ENCODE peak calls at places on chromosome 15, in nine cellular contexts. One of them, this sample, is unnamed.

GRCh38 chr15:40441736-40442531 is 1.2 kb downstream of the BAHD1 start:
- DNase-seq in stimulated activated CD8-positive, alpha-beta memory T cell treated with anti-CD3 and anti-CD28 coated beads, Interleukin-15, amount 100 ng/mL, for 1 hour: no peak
- DNase-seq in activated CD4-positive, alpha-beta T cell treated with anti-CD3 and anti-CD28 coated beads, Interleukin-2, amount 10 ng/mL, durations not matched to agents 24 days and 14 days: peak
- DNase-seq in ovary: peak
- DNase-seq in activated T-helper 1 cell treated with anti-CD3 and anti-CD28 coated beads, Interleukin-12 subunit alpha, Interleukin-12 subunit beta, Interleukin-2, Interleukin-4 antibody, amounts not matched to agents 30 ng/mL and 10 ng/mL and 1 ng/mL, durations not matched to agents 14 hours and 24 hours and 36 hours: no peak
- DNase-seq in central memory CD4-positive, alpha-beta T cell: peak
- DNase-seq in activated T-cell treated with anti-CD3 and anti-CD28 coated beads, Interleukin-2, amount 50 U/mL, for 48 hours: peak
- DNase-seq in brain microvascular endothelial cell: no peak
- DNase-seq in stimulated activated CD4-positive, alpha-beta T cell treated with anti-CD3 and anti-CD28 coated beads, Interleukin-4, amount 100 ng/mL, for 48 hours: no peak
- DNase-seq in this sample: peak

GRCh38 chr15:67190813-67191212 is 63.6 kb downstream of the AAGAB start:
- DNase-seq in stimulated activated CD8-positive, alpha-beta memory T cell treated with anti-CD3 and anti-CD28 coated beads, Interleukin-15, amount 100 ng/mL, for 1 hour: no peak
- DNase-seq in activated CD4-positive, alpha-beta T cell treated with anti-CD3 and anti-CD28 coated beads, Interleukin-2, amount 10 ng/mL, durations not matched to agents 24 days and 14 days: no peak
- DNase-seq in ovary: no peak
- DNase-seq in activated T-helper 1 cell treated with anti-CD3 and anti-CD28 coated beads, Interleukin-12 subunit alpha, Interleukin-12 subunit beta, Interleukin-2, Interleukin-4 antibody, amounts not matched to agents 30 ng/mL and 10 ng/mL and 1 ng/mL, durations not matched to agents 14 hours and 24 hours and 36 hours: no peak
- DNase-seq in central memory CD4-positive, alpha-beta T cell: no peak
- DNase-seq in activated T-cell treated with anti-CD3 and anti-CD28 coated beads, Interleukin-2, amount 50 U/mL, for 48 hours: no peak
- DNase-seq in brain microvascular endothelial cell: no peak
- DNase-seq in stimulated activated CD4-positive, alpha-beta T cell treated with anti-CD3 and anti-CD28 coated beads, Interleukin-4, amount 100 ng/mL, for 48 hours: no peak
- DNase-seq in this sample: no peak

GRCh38 chr15:58839485-58839884 is 68.4 kb downstream of the MINDY2 start:
- DNase-seq in stimulated activated CD8-positive, alpha-beta memory T cell treated with anti-CD3 and anti-CD28 coated beads, Interleukin-15, amount 100 ng/mL, for 1 hour: no peak
- DNase-seq in activated CD4-positive, alpha-beta T cell treated with anti-CD3 and anti-CD28 coated beads, Interleukin-2, amount 10 ng/mL, durations not matched to agents 24 days and 14 days: no peak
- DNase-seq in ovary: no peak
- DNase-seq in activated T-helper 1 cell treated with anti-CD3 and anti-CD28 coated beads, Interleukin-12 subunit alpha, Interleukin-12 subunit beta, Interleukin-2, Interleukin-4 antibody, amounts not matched to agents 30 ng/mL and 10 ng/mL and 1 ng/mL, durations not matched to agents 14 hours and 24 hours and 36 hours: no peak
- DNase-seq in central memory CD4-positive, alpha-beta T cell: no peak
- DNase-seq in activated T-cell treated with anti-CD3 and anti-CD28 coated beads, Interleukin-2, amount 50 U/mL, for 48 hours: no peak
- DNase-seq in brain microvascular endothelial cell: no peak
- DNase-seq in stimulated activated CD4-positive, alpha-beta T cell treated with anti-CD3 and anti-CD28 coated beads, Interleukin-4, amount 100 ng/mL, for 48 hours: no peak
- DNase-seq in this sample: no peak

GRCh38 chr15:23687143-23687470 is at the start of gene NDN:
- DNase-seq in stimulated activated CD8-positive, alpha-beta memory T cell treated with anti-CD3 and anti-CD28 coated beads, Interleukin-15, amount 100 ng/mL, for 1 hour: no peak
- DNase-seq in activated CD4-positive, alpha-beta T cell treated with anti-CD3 and anti-CD28 coated beads, Interleukin-2, amount 10 ng/mL, durations not matched to agents 24 days and 14 days: peak
- DNase-seq in ovary: peak
- DNase-seq in activated T-helper 1 cell treated with anti-CD3 and anti-CD28 coated beads, Interleukin-12 subunit alpha, Interleukin-12 subunit beta, Interleukin-2, Interleukin-4 antibody, amounts not matched to agents 30 ng/mL and 10 ng/mL and 1 ng/mL, durations not matched to agents 14 hours and 24 hours and 36 hours: no peak
- DNase-seq in central memory CD4-positive, alpha-beta T cell: no peak
- DNase-seq in activated T-cell treated with anti-CD3 and anti-CD28 coated beads, Interleukin-2, amount 50 U/mL, for 48 hours: peak
- DNase-seq in brain microvascular endothelial cell: no peak
- DNase-seq in stimulated activated CD4-positive, alpha-beta T cell treated with anti-CD3 and anti-CD28 coated beads, Interleukin-4, amount 100 ng/mL, for 48 hours: no peak
- DNase-seq in this sample: no peak

GRCh38 chr15:98896002-98896721 is 111.4 kb downstream of the PGPEP1L start:
- DNase-seq in stimulated activated CD8-positive, alpha-beta memory T cell treated with anti-CD3 and anti-CD28 coated beads, Interleukin-15, amount 100 ng/mL, for 1 hour: no peak
- DNase-seq in activated CD4-positive, alpha-beta T cell treated with anti-CD3 and anti-CD28 coated beads, Interleukin-2, amount 10 ng/mL, durations not matched to agents 24 days and 14 days: no peak
- DNase-seq in ovary: no peak
- DNase-seq in activated T-helper 1 cell treated with anti-CD3 and anti-CD28 coated beads, Interleukin-12 subunit alpha, Interleukin-12 subunit beta, Interleukin-2, Interleukin-4 antibody, amounts not matched to agents 30 ng/mL and 10 ng/mL and 1 ng/mL, durations not matched to agents 14 hours and 24 hours and 36 hours: no peak
- DNase-seq in central memory CD4-positive, alpha-beta T cell: no peak
- DNase-seq in activated T-cell treated with anti-CD3 and anti-CD28 coated beads, Interleukin-2, amount 50 U/mL, for 48 hours: no peak
- DNase-seq in brain microvascular endothelial cell: peak
- DNase-seq in stimulated activated CD4-positive, alpha-beta T cell treated with anti-CD3 and anti-CD28 coated beads, Interleukin-4, amount 100 ng/mL, for 48 hours: no peak
- DNase-seq in this sample: no peak

GRCh38 chr15:69997701-69998273 is 99.9 kb downstream of the TLE3 start:
- DNase-seq in stimulated activated CD8-positive, alpha-beta memory T cell treated with anti-CD3 and anti-CD28 coated beads, Interleukin-15, amount 100 ng/mL, for 1 hour: no peak
- DNase-seq in activated CD4-positive, alpha-beta T cell treated with anti-CD3 and anti-CD28 coated beads, Interleukin-2, amount 10 ng/mL, durations not matched to agents 24 days and 14 days: no peak
- DNase-seq in ovary: no peak
- DNase-seq in activated T-helper 1 cell treated with anti-CD3 and anti-CD28 coated beads, Interleukin-12 subunit alpha, Interleukin-12 subunit beta, Interleukin-2, Interleukin-4 antibody, amounts not matched to agents 30 ng/mL and 10 ng/mL and 1 ng/mL, durations not matched to agents 14 hours and 24 hours and 36 hours: no peak
- DNase-seq in central memory CD4-positive, alpha-beta T cell: no peak
- DNase-seq in activated T-cell treated with anti-CD3 and anti-CD28 coated beads, Interleukin-2, amount 50 U/mL, for 48 hours: no peak
- DNase-seq in brain microvascular endothelial cell: peak
- DNase-seq in stimulated activated CD4-positive, alpha-beta T cell treated with anti-CD3 and anti-CD28 coated beads, Interleukin-4, amount 100 ng/mL, for 48 hours: no peak
- DNase-seq in this sample: no peak

GRCh38 chr15:77487479-77487861 is 66.8 kb downstream of the HMG20A start:
- DNase-seq in stimulated activated CD8-positive, alpha-beta memory T cell treated with anti-CD3 and anti-CD28 coated beads, Interleukin-15, amount 100 ng/mL, for 1 hour: no peak
- DNase-seq in activated CD4-positive, alpha-beta T cell treated with anti-CD3 and anti-CD28 coated beads, Interleukin-2, amount 10 ng/mL, durations not matched to agents 24 days and 14 days: no peak
- DNase-seq in ovary: no peak
- DNase-seq in activated T-helper 1 cell treated with anti-CD3 and anti-CD28 coated beads, Interleukin-12 subunit alpha, Interleukin-12 subunit beta, Interleukin-2, Interleukin-4 antibody, amounts not matched to agents 30 ng/mL and 10 ng/mL and 1 ng/mL, durations not matched to agents 14 hours and 24 hours and 36 hours: no peak
- DNase-seq in central memory CD4-positive, alpha-beta T cell: no peak
- DNase-seq in activated T-cell treated with anti-CD3 and anti-CD28 coated beads, Interleukin-2, amount 50 U/mL, for 48 hours: no peak
- DNase-seq in brain microvascular endothelial cell: no peak
- DNase-seq in stimulated activated CD4-positive, alpha-beta T cell treated with anti-CD3 and anti-CD28 coated beads, Interleukin-4, amount 100 ng/mL, for 48 hours: no peak
- DNase-seq in this sample: no peak

GRCh38 chr15:77966540-77967290 is 110.8 kb downstream of the TBC1D2B start:
- DNase-seq in stimulated activated CD8-positive, alpha-beta memory T cell treated with anti-CD3 and anti-CD28 coated beads, Interleukin-15, amount 100 ng/mL, for 1 hour: no peak
- DNase-seq in activated CD4-positive, alpha-beta T cell treated with anti-CD3 and anti-CD28 coated beads, Interleukin-2, amount 10 ng/mL, durations not matched to agents 24 days and 14 days: peak
- DNase-seq in ovary: no peak
- DNase-seq in activated T-helper 1 cell treated with anti-CD3 and anti-CD28 coated beads, Interleukin-12 subunit alpha, Interleukin-12 subunit beta, Interleukin-2, Interleukin-4 antibody, amounts not matched to agents 30 ng/mL and 10 ng/mL and 1 ng/mL, durations not matched to agents 14 hours and 24 hours and 36 hours: peak
- DNase-seq in central memory CD4-positive, alpha-beta T cell: peak
- DNase-seq in activated T-cell treated with anti-CD3 and anti-CD28 coated beads, Interleukin-2, amount 50 U/mL, for 48 hours: peak
- DNase-seq in brain microvascular endothelial cell: peak
- DNase-seq in stimulated activated CD4-positive, alpha-beta T cell treated with anti-CD3 and anti-CD28 coated beads, Interleukin-4, amount 100 ng/mL, for 48 hours: no peak
- DNase-seq in this sample: peak

GRCh38 chr15:57329582-57330367 is 46.5 kb upstream of the CGNL1 start:
- DNase-seq in stimulated activated CD8-positive, alpha-beta memory T cell treated with anti-CD3 and anti-CD28 coated beads, Interleukin-15, amount 100 ng/mL, for 1 hour: no peak
- DNase-seq in activated CD4-positive, alpha-beta T cell treated with anti-CD3 and anti-CD28 coated beads, Interleukin-2, amount 10 ng/mL, durations not matched to agents 24 days and 14 days: no peak
- DNase-seq in ovary: no peak
- DNase-seq in activated T-helper 1 cell treated with anti-CD3 and anti-CD28 coated beads, Interleukin-12 subunit alpha, Interleukin-12 subunit beta, Interleukin-2, Interleukin-4 antibody, amounts not matched to agents 30 ng/mL and 10 ng/mL and 1 ng/mL, durations not matched to agents 14 hours and 24 hours and 36 hours: no peak
- DNase-seq in central memory CD4-positive, alpha-beta T cell: no peak
- DNase-seq in activated T-cell treated with anti-CD3 and anti-CD28 coated beads, Interleukin-2, amount 50 U/mL, for 48 hours: no peak
- DNase-seq in brain microvascular endothelial cell: no peak
- DNase-seq in stimulated activated CD4-positive, alpha-beta T cell treated with anti-CD3 and anti-CD28 coated beads, Interleukin-4, amount 100 ng/mL, for 48 hours: no peak
- DNase-seq in this sample: no peak

GRCh38 chr15:29822685-29823459 is 604 bp upstream of the TJP1 start:
- DNase-seq in stimulated activated CD8-positive, alpha-beta memory T cell treated with anti-CD3 and anti-CD28 coated beads, Interleukin-15, amount 100 ng/mL, for 1 hour: no peak
- DNase-seq in activated CD4-positive, alpha-beta T cell treated with anti-CD3 and anti-CD28 coated beads, Interleukin-2, amount 10 ng/mL, durations not matched to agents 24 days and 14 days: peak
- DNase-seq in ovary: peak
- DNase-seq in activated T-helper 1 cell treated with anti-CD3 and anti-CD28 coated beads, Interleukin-12 subunit alpha, Interleukin-12 subunit beta, Interleukin-2, Interleukin-4 antibody, amounts not matched to agents 30 ng/mL and 10 ng/mL and 1 ng/mL, durations not matched to agents 14 hours and 24 hours and 36 hours: no peak
- DNase-seq in central memory CD4-positive, alpha-beta T cell: no peak
- DNase-seq in activated T-cell treated with anti-CD3 and anti-CD28 coated beads, Interleukin-2, amount 50 U/mL, for 48 hours: peak
- DNase-seq in brain microvascular endothelial cell: peak
- DNase-seq in stimulated activated CD4-positive, alpha-beta T cell treated with anti-CD3 and anti-CD28 coated beads, Interleukin-4, amount 100 ng/mL, for 48 hours: no peak
- DNase-seq in this sample: no peak

GRCh38 chr15:96273317-96274086 is 57.0 kb upstream of the NR2F2 start:
- DNase-seq in stimulated activated CD8-positive, alpha-beta memory T cell treated with anti-CD3 and anti-CD28 coated beads, Interleukin-15, amount 100 ng/mL, for 1 hour: no peak
- DNase-seq in activated CD4-positive, alpha-beta T cell treated with anti-CD3 and anti-CD28 coated beads, Interleukin-2, amount 10 ng/mL, durations not matched to agents 24 days and 14 days: no peak
- DNase-seq in ovary: no peak
- DNase-seq in activated T-helper 1 cell treated with anti-CD3 and anti-CD28 coated beads, Interleukin-12 subunit alpha, Interleukin-12 subunit beta, Interleukin-2, Interleukin-4 antibody, amounts not matched to agents 30 ng/mL and 10 ng/mL and 1 ng/mL, durations not matched to agents 14 hours and 24 hours and 36 hours: no peak
- DNase-seq in central memory CD4-positive, alpha-beta T cell: no peak
- DNase-seq in activated T-cell treated with anti-CD3 and anti-CD28 coated beads, Interleukin-2, amount 50 U/mL, for 48 hours: peak
- DNase-seq in brain microvascular endothelial cell: peak
- DNase-seq in stimulated activated CD4-positive, alpha-beta T cell treated with anti-CD3 and anti-CD28 coated beads, Interleukin-4, amount 100 ng/mL, for 48 hours: peak
- DNase-seq in this sample: peak

GRCh38 chr15:83278191-83278590 is 6.3 kb downstream of the BNC1 start:
- DNase-seq in stimulated activated CD8-positive, alpha-beta memory T cell treated with anti-CD3 and anti-CD28 coated beads, Interleukin-15, amount 100 ng/mL, for 1 hour: no peak
- DNase-seq in activated CD4-positive, alpha-beta T cell treated with anti-CD3 and anti-CD28 coated beads, Interleukin-2, amount 10 ng/mL, durations not matched to agents 24 days and 14 days: no peak
- DNase-seq in ovary: no peak
- DNase-seq in activated T-helper 1 cell treated with anti-CD3 and anti-CD28 coated beads, Interleukin-12 subunit alpha, Interleukin-12 subunit beta, Interleukin-2, Interleukin-4 antibody, amounts not matched to agents 30 ng/mL and 10 ng/mL and 1 ng/mL, durations not matched to agents 14 hours and 24 hours and 36 hours: no peak
- DNase-seq in central memory CD4-positive, alpha-beta T cell: no peak
- DNase-seq in activated T-cell treated with anti-CD3 and anti-CD28 coated beads, Interleukin-2, amount 50 U/mL, for 48 hours: no peak
- DNase-seq in brain microvascular endothelial cell: peak
- DNase-seq in stimulated activated CD4-positive, alpha-beta T cell treated with anti-CD3 and anti-CD28 coated beads, Interleukin-4, amount 100 ng/mL, for 48 hours: no peak
- DNase-seq in this sample: no peak